ENCODE peak calls at places on chromosomes 5 and 9, in seven cellular contexts. One of them, this sample, is unnamed.

GRCh38 chr5:8136271-8136670 is 267.3 kb downstream of the MTRR start:
- DNase-seq in nephron progenitor cell: no peak
- DNase-seq in HuH-7: no peak
- DNase-seq in colonic mucosa: no peak
- DNase-seq in activated naive CD4-positive, alpha-beta T cell treated with anti-CD3 and anti-CD28 coated beads, Interleukin-2, amount 10 ng/mL, durations not matched to agents 7 days and 5 days: no peak
- DNase-seq in omental fat pad: no peak
- DNase-seq in tibial nerve: no peak
- DNase-seq in this sample: no peak

GRCh38 chr9:72315510-72316287 is 49.3 kb downstream of the ZFAND5 start:
- DNase-seq in nephron progenitor cell: peak; percentile 3
- DNase-seq in HuH-7: no peak
- DNase-seq in colonic mucosa: peak; percentile 73
- DNase-seq in activated naive CD4-positive, alpha-beta T cell treated with anti-CD3 and anti-CD28 coated beads, Interleukin-2, amount 10 ng/mL, durations not matched to agents 7 days and 5 days: no peak
- DNase-seq in omental fat pad: no peak
- DNase-seq in tibial nerve: peak; percentile 64
- DNase-seq in this sample: no peak

GRCh38 chr9:133888779-133889491 is 103.2 kb downstream of the VAV2 start:
- DNase-seq in nephron progenitor cell: no peak
- DNase-seq in HuH-7: no peak
- DNase-seq in colonic mucosa: no peak
- DNase-seq in activated naive CD4-positive, alpha-beta T cell treated with anti-CD3 and anti-CD28 coated beads, Interleukin-2, amount 10 ng/mL, durations not matched to agents 7 days and 5 days: no peak
- DNase-seq in omental fat pad: no peak
- DNase-seq in tibial nerve: no peak
- DNase-seq in this sample: no peak

GRCh38 chr9:116951588-116952433 is 264.7 kb downstream of the TRIM32 start:
- DNase-seq in nephron progenitor cell: no peak
- DNase-seq in HuH-7: no peak
- DNase-seq in colonic mucosa: no peak
- DNase-seq in activated naive CD4-positive, alpha-beta T cell treated with anti-CD3 and anti-CD28 coated beads, Interleukin-2, amount 10 ng/mL, durations not matched to agents 7 days and 5 days: no peak
- DNase-seq in omental fat pad: no peak
- DNase-seq in tibial nerve: no peak
- DNase-seq in this sample: no peak

GRCh38 chr5:139215176-139215975 is 17.2 kb upstream of the SIL1 start:
- DNase-seq in nephron progenitor cell: no peak
- DNase-seq in HuH-7: no peak
- DNase-seq in colonic mucosa: no peak
- DNase-seq in activated naive CD4-positive, alpha-beta T cell treated with anti-CD3 and anti-CD28 coated beads, Interleukin-2, amount 10 ng/mL, durations not matched to agents 7 days and 5 days: no peak
- DNase-seq in omental fat pad: no peak
- DNase-seq in tibial nerve: no peak
- DNase-seq in this sample: no peak

GRCh38 chr9:96382175-96382574 is 1.3 kb downstream of the SLC35D2 start:
- DNase-seq in nephron progenitor cell: no peak
- DNase-seq in HuH-7: no peak
- DNase-seq in colonic mucosa: no peak
- DNase-seq in activated naive CD4-positive, alpha-beta T cell treated with anti-CD3 and anti-CD28 coated beads, Interleukin-2, amount 10 ng/mL, durations not matched to agents 7 days and 5 days: no peak
- DNase-seq in omental fat pad: no peak
- DNase-seq in tibial nerve: no peak
- DNase-seq in this sample: no peak

GRCh38 chr5:80622756-80623155 is 31.7 kb upstream of the MSH3 start:
- DNase-seq in nephron progenitor cell: no peak
- DNase-seq in HuH-7: no peak
- DNase-seq in colonic mucosa: no peak
- DNase-seq in activated naive CD4-positive, alpha-beta T cell treated with anti-CD3 and anti-CD28 coated beads, Interleukin-2, amount 10 ng/mL, durations not matched to agents 7 days and 5 days: no peak
- DNase-seq in omental fat pad: no peak
- DNase-seq in tibial nerve: no peak
- DNase-seq in this sample: no peak

GRCh38 chr9:35333551-35333950 is 156.4 kb upstream of the RUSC2 start:
- DNase-seq in nephron progenitor cell: no peak
- DNase-seq in HuH-7: no peak
- DNase-seq in colonic mucosa: no peak
- DNase-seq in activated naive CD4-positive, alpha-beta T cell treated with anti-CD3 and anti-CD28 coated beads, Interleukin-2, amount 10 ng/mL, durations not matched to agents 7 days and 5 days: no peak
- DNase-seq in omental fat pad: no peak
- DNase-seq in tibial nerve: no peak
- DNase-seq in this sample: no peak

GRCh38 chr9:100492952-100493351 is 20.0 kb downstream of the TMEFF1 start:
- DNase-seq in nephron progenitor cell: no peak
- DNase-seq in HuH-7: no peak
- DNase-seq in colonic mucosa: no peak
- DNase-seq in activated naive CD4-positive, alpha-beta T cell treated with anti-CD3 and anti-CD28 coated beads, Interleukin-2, amount 10 ng/mL, durations not matched to agents 7 days and 5 days: no peak
- DNase-seq in omental fat pad: no peak
- DNase-seq in tibial nerve: no peak
- DNase-seq in this sample: no peak

GRCh38 chr9:13962006-13962405 is 351.9 kb downstream of the NFIB start:
- DNase-seq in nephron progenitor cell: no peak
- DNase-seq in HuH-7: no peak
- DNase-seq in colonic mucosa: no peak
- DNase-seq in activated naive CD4-positive, alpha-beta T cell treated with anti-CD3 and anti-CD28 coated beads, Interleukin-2, amount 10 ng/mL, durations not matched to agents 7 days and 5 days: no peak
- DNase-seq in omental fat pad: no peak
- DNase-seq in tibial nerve: no peak
- DNase-seq in this sample: no peak

GRCh38 chr9:71504636-71505035 is 263.7 kb downstream of the CEMIP2 start:
- DNase-seq in nephron progenitor cell: no peak
- DNase-seq in HuH-7: no peak
- DNase-seq in colonic mucosa: no peak
- DNase-seq in activated naive CD4-positive, alpha-beta T cell treated with anti-CD3 and anti-CD28 coated beads, Interleukin-2, amount 10 ng/mL, durations not matched to agents 7 days and 5 days: no peak
- DNase-seq in omental fat pad: no peak
- DNase-seq in tibial nerve: no peak
- DNase-seq in this sample: no peak